ENCODE peak calls at places on chromosomes 3 and 15, in six cellular contexts. One of them, this sample, is unnamed.

GRCh38 chr15:100115711-100116090 is 226.1 kb downstream of the ADAMTS17 start:
- DNase-seq in cardiac fibroblast: peak; percentile 71
- DNase-seq in NB4: no peak
- DNase-seq in Peyer's patch: no peak
- DNase-seq in HFFc6: no peak
- DNase-seq in GM04504: no peak
- DNase-seq in this sample: peak; percentile 83

GRCh38 chr3:129727707-129728106 is 121.2 kb upstream of the PLXND1 start:
- DNase-seq in Peyer's patch: no peak
- DNase-seq in cardiac fibroblast: no peak
- DNase-seq in NB4: no peak
- DNase-seq in GM04504: no peak
- DNase-seq in HFFc6: no peak
- DNase-seq in this sample: no peak

GRCh38 chr3:120274739-120275167 is 10.3 kb downstream of the GPR156 start:
- DNase-seq in GM04504: no peak
- DNase-seq in cardiac fibroblast: peak; percentile 10
- DNase-seq in Peyer's patch: no peak
- DNase-seq in HFFc6: no peak
- DNase-seq in NB4: no peak
- DNase-seq in this sample: no peak

GRCh38 chr3:144760831-144761230 is 789.2 kb downstream of the DIPK2A start:
- DNase-seq in cardiac fibroblast: peak; percentile 6
- DNase-seq in NB4: no peak
- DNase-seq in HFFc6: no peak
- DNase-seq in GM04504: no peak
- DNase-seq in Peyer's patch: no peak
- DNase-seq in this sample: peak; percentile 17

GRCh38 chr15:78047631-78048409 is 29.7 kb downstream of the TBC1D2B start:
- DNase-seq in GM04504: no peak
- DNase-seq in HFFc6: peak; percentile 64
- DNase-seq in cardiac fibroblast: peak; percentile 54
- DNase-seq in NB4: peak; percentile 98
- DNase-seq in Peyer's patch: peak; percentile 41
- DNase-seq in this sample: peak; percentile 67

GRCh38 chr3:170555329-170555728 is 30.5 kb downstream of the SLC7A14 start:
- DNase-seq in GM04504: no peak
- DNase-seq in NB4: no peak
- DNase-seq in HFFc6: no peak
- DNase-seq in Peyer's patch: no peak
- DNase-seq in cardiac fibroblast: peak; percentile 83
- DNase-seq in this sample: peak; percentile 52

GRCh38 chr3:43787330-43787729 is 96.6 kb downstream of the ABHD5 start:
- DNase-seq in HFFc6: no peak
- DNase-seq in GM04504: no peak
- DNase-seq in Peyer's patch: no peak
- DNase-seq in cardiac fibroblast: no peak
- DNase-seq in NB4: no peak
- DNase-seq in this sample: no peak

GRCh38 chr3:160576621-160577020 is 11.2 kb upstream of the KPNA4 start:
- DNase-seq in GM04504: no peak
- DNase-seq in cardiac fibroblast: no peak
- DNase-seq in HFFc6: no peak
- DNase-seq in NB4: no peak
- DNase-seq in Peyer's patch: no peak
- DNase-seq in this sample: no peak

GRCh38 chr15:57867970-57868791 is 161.7 kb downstream of the POLR2M start:
- DNase-seq in NB4: peak; percentile 9
- DNase-seq in HFFc6: no peak
- DNase-seq in Peyer's patch: no peak
- DNase-seq in cardiac fibroblast: no peak
- DNase-seq in GM04504: no peak
- DNase-seq in this sample: no peak

GRCh38 chr15:44308415-44308814 is 19.9 kb downstream of the GOLM2 start:
- DNase-seq in GM04504: no peak
- DNase-seq in HFFc6: no peak
- DNase-seq in Peyer's patch: no peak
- DNase-seq in NB4: no peak
- DNase-seq in cardiac fibroblast: no peak
- DNase-seq in this sample: no peak

GRCh38 chr15:75436861-75437260 is 14.6 kb downstream of the SIN3A start:
- DNase-seq in Peyer's patch: no peak
- DNase-seq in GM04504: no peak
- DNase-seq in cardiac fibroblast: no peak
- DNase-seq in HFFc6: no peak
- DNase-seq in NB4: no peak
- DNase-seq in this sample: no peak

This sample was measured in NCI-H226.